ENCODE peak calls at places on chromosomes 11 and 22, in nine cellular contexts. R, D, E, S, N, L, J, Y and U are unnamed samples.

GRCh38 chr22:42926034-42926433 is 69.0 kb upstream of the ARFGAP3 start:
- DNase-seq in R (no peak), D (no peak), E (no peak), S (no peak), N (peak; percentile 24), L (no peak), J (no peak), Y (peak; percentile 41), U (no peak)

GRCh38 chr11:93225642-93226041 is 27.9 kb upstream of the SLC36A4 start:
- DNase-seq in R (no peak), D (no peak), E (peak; percentile 8), S (no peak), N (peak; percentile 54), L (no peak), J (no peak), Y (peak; percentile 46), U (no peak)

GRCh38 chr11:134727204-134727603 is 315.2 kb upstream of the B3GAT1 start:
- DNase-seq in R (no peak), D (no peak), E (no peak), S (no peak), N (no peak), L (no peak), J (no peak), Y (no peak), U (no peak)

GRCh38 chr11:64321533-64321932 is 3.6 kb downstream of the PRDX5 start:
- DNase-seq in R (no peak), D (no peak), E (no peak), S (no peak), N (peak; percentile 76), L (no peak), J (no peak), Y (no peak), U (peak; percentile 64)

GRCh38 chr11:94666792-94667721 is 99.9 kb downstream of the PIWIL4 start:
- DNase-seq in R (no peak), D (no peak), E (no peak), S (no peak), N (no peak), L (no peak), J (no peak), Y (no peak), U (no peak)

GRCh38 chr22:33405194-33405593 is 347.0 kb upstream of the SYN3 start:
- DNase-seq in R (no peak), D (no peak), E (no peak), S (no peak), N (no peak), L (no peak), J (no peak), Y (no peak), U (no peak)

GRCh38 chr11:65107751-65108468 is 3.8 kb upstream of the TM7SF2 start:
- DNase-seq in R (no peak), D (no peak), E (no peak), S (no peak), N (no peak), L (peak; percentile 76), J (no peak), Y (no peak), U (no peak)

GRCh38 chr11:134686418-134686817 is 274.4 kb upstream of the B3GAT1 start:
- DNase-seq in R (no peak), D (no peak), E (peak; percentile 54), S (no peak), N (no peak), L (no peak), J (no peak), Y (no peak), U (no peak)

GRCh38 chr11:93477684-93478234 is 65.4 kb downstream of the SMCO4 start:
- DNase-seq in R (no peak), D (no peak), E (peak; percentile 92), S (no peak), N (no peak), L (no peak), J (no peak), Y (no peak), U (no peak)

GRCh38 chr11:1165256-1166041 is 7.7 kb downstream of the MUC5AC start:
- DNase-seq in R (no peak), D (no peak), E (no peak), S (no peak), N (no peak), L (peak; percentile 64), J (peak; percentile 53), Y (no peak), U (peak; percentile 20)

GRCh38 chr11:122742350-122742749 is 86.8 kb downstream of the UBASH3B start:
- DNase-seq in R (no peak), D (no peak), E (no peak), S (peak; percentile 24), N (no peak), L (no peak), J (no peak), Y (no peak), U (no peak)

GRCh38 chr22:49406047-49406650 is 421.5 kb downstream of the BRD1 start:
- DNase-seq in R (no peak), D (no peak), E (no peak), S (no peak), N (no peak), L (no peak), J (peak; percentile 30), Y (no peak), U (no peak)

GRCh38 chr11:12287374-12288211 is 89.8 kb upstream of the PARVA start:
- DNase-seq in R (peak; percentile 91), D (peak; percentile 98), E (peak; percentile 80), S (peak; percentile 73), N (peak; percentile 90), L (peak; percentile 88), J (peak; percentile 93), Y (peak; percentile 97), U (no peak)

GRCh38 chr11:31445621-31446020 is 63.8 kb downstream of the IMMP1L start:
- DNase-seq in R (no peak), D (no peak), E (no peak), S (no peak), N (peak; percentile 8), L (no peak), J (no peak), Y (no peak), U (no peak)

GRCh38 chr11:104151404-104152204 is 12.3 kb downstream of the PDGFD start:
- DNase-seq in R (no peak), D (no peak), E (no peak), S (no peak), N (peak; percentile 48), L (no peak), J (no peak), Y (peak; percentile 43), U (no peak)
- TF ChIP-seq CTCF in R (peak; percentile 10), D (peak; percentile 35), E (peak; percentile 51), S (no peak), N (peak; percentile 73), L (peak; percentile 31), J (no peak), Y (peak; percentile 32), U (no peak)

GRCh38 chr11:75323609-75324008 is 27.9 kb downstream of the ARRB1 start:
- DNase-seq in R (no peak), D (no peak), E (no peak), S (no peak), N (no peak), L (no peak), J (no peak), Y (no peak), U (no peak)

GRCh38 chr11:75324740-75325139 is 26.7 kb downstream of the ARRB1 start:
- DNase-seq in R (no peak), D (no peak), E (no peak), S (no peak), N (no peak), L (no peak), J (no peak), Y (no peak), U (no peak)

GRCh38 chr11:75324189-75324588 is 27.3 kb downstream of the ARRB1 start:
- DNase-seq in R (no peak), D (no peak), E (no peak), S (no peak), N (no peak), L (no peak), J (no peak), Y (no peak), U (no peak)

GRCh38 chr11:75326439-75326810 is 25.0 kb downstream of the ARRB1 start:
- DNase-seq in R (no peak), D (no peak), E (no peak), S (no peak), N (no peak), L (no peak), J (no peak), Y (no peak), U (no peak)

DNA sequence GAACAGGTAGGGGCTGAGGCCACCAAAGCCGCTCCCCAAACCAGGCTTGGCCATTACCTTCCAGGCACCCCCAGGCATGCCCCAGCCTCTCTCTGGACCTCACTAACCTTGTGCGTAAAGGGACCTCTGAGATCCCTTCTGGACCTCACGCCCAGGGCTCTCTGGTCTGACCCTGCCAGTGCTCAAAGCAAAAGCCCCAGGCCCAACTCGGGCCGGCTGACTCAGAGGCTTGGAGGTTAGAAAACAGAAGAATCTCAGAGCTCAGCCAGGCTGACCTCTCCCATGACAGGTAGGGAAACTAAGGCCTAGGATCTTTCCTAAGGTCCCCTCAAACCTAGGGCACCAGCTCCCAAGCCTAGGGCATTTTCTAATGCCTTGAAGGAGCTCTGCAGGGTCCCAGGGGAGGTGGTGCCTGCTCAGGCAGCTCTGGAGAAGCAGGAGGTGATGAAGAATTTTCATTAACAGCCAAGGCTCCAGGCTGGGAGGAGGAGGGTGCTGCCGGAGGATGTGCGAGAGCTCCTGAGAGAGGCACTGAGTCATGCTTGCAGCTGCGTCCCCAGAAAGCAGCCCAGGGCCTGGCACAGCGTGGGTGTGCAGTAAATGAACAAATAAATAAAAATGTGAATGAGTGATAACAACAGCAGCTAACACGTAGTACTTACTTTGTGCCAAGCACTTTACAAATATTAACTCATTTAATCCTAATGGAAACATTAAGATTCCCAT is 25.6 kb downstream of the ARRB1 start:
- DNase-seq in R (peak; percentile 56), D (peak; percentile 93), E (no peak), S (peak; percentile 68), N (peak; percentile 89), L (peak; percentile 90), J (peak; percentile 89), Y (peak; percentile 93), U (no peak)
- H3K27ac ChIP-seq in R (peak overlapping the region; percentile 31), D (peak overlapping the region; percentile 52), E (no peak overlapping the region), S (peak overlapping the region; percentile 75), N (peak overlapping the region; percentile 80), L (no peak overlapping the region), J (peak overlapping the region; percentile 65), Y (no peak overlapping the region), U (peak overlapping the region; percentile 41)

GRCh38 chr11:119370486-119371046 is 10.9 kb downstream of the USP2 start:
- DNase-seq in R (no peak), D (no peak), E (no peak), S (peak; percentile 49), N (no peak), L (peak; percentile 86), J (peak; percentile 57), Y (no peak), U (no peak)
- TF ChIP-seq CTCF in R (no peak), D (no peak), E (no peak), S (no peak), N (no peak), L (no peak), J (no peak), Y (no peak), U (no peak)

GRCh38 chr11:45798793-45799441 is 6.0 kb upstream of the SLC35C1 start:
- DNase-seq in R (no peak), D (no peak), E (no peak), S (no peak), N (no peak), L (no peak), J (peak; percentile 54), Y (peak; percentile 73), U (peak; percentile 60)
- H3K27ac ChIP-seq in R (no peak overlapping the region), D (no peak overlapping the region), E (no peak overlapping the region), S (no peak overlapping the region), N (no peak overlapping the region), L (no peak overlapping the region), J (no peak overlapping the region), Y (no peak overlapping the region), U (peak overlapping the region; percentile 67)